ENCODE peak calls at places on chromosomes 12 and 14, in four cellular contexts. X is HepG2, E is upper lobe of left lung, B is GM23338. J is an unnamed sample. For H3K4me1, the result is how much of the 10 kb centered on the place peaks cover.

GRCh38 chr12:17928708-17929366 is 161.2 kb downstream of the RERGL start:
- DNase-seq in X (peak), E (no peak), B (peak), J (no peak)

GRCh38 chr12:73632191-73632590 is 905.4 kb upstream of the ATXN7L3B start:
- DNase-seq in X (no peak), E (no peak), B (no peak), J (no peak)

GRCh38 chr14:68502196-68502595 is 290.7 kb downstream of the ZFP36L1 start:
- DNase-seq in X (no peak), E (peak), B (no peak), J (no peak)

GRCh38 chr14:64910847-64911495 is 3.3 kb upstream of the CHURC1 start:
- DNase-seq in X (peak), E (no peak), B (peak), J (no peak)

GRCh38 chr14:91170504-91171121 is 56.7 kb downstream of the DGLUCY start:
- DNase-seq in X (no peak), E (no peak), B (no peak), J (no peak)

GRCh38 chr14:49549881-49550280 is 36.3 kb downstream of the RPS29 start:
- DNase-seq in X (no peak), E (no peak), B (peak), J (no peak)

GRCh38 chr14:74038015-74038859 is 19.1 kb downstream of the BBOF1 start:
- DNase-seq in X (peak), E (no peak), B (peak), J (no peak)

GRCh38 chr12:76199808-76200207 is 115.3 kb upstream of the NAP1L1 start:
- DNase-seq in X (no peak), E (no peak), B (no peak), J (no peak)

GRCh38 chr14:63862163-63862562 is 9.4 kb downstream of the SYNE2 start:
- DNase-seq in X (no peak), E (no peak), B (no peak), J (no peak)

GRCh38 chr14:93049295-93049694 is 66.4 kb downstream of the ITPK1 start:
- DNase-seq in X (no peak), E (no peak), B (no peak), J (no peak)

GRCh38 chr12:65879878-65880277 is 55.6 kb downstream of the HMGA2 start:
- DNase-seq in X (no peak), E (no peak), B (no peak), J (no peak)

GRCh38 chr14:68792830-68793733 is at the start of gene ZFP36L1:
- DNase-seq in X (peak), E (peak), B (peak), J (peak)

GRCh38 chr14:101101456-101102056 is 198.0 kb upstream of the RTL1 start:
- DNase-seq in X (no peak), E (no peak), B (no peak), J (no peak)

GRCh38 chr12:62683724-62684501 is 217.3 kb downstream of the MON2 start:
- DNase-seq in X (no peak), E (no peak), B (peak), J (no peak)

GRCh38 chr12:47088021-47088944 is 8.5 kb upstream of the AMIGO2 start:
- DNase-seq in X (peak), E (no peak), B (no peak), J (no peak)

GRCh38 chr12:100422646-100423045 is 51.0 kb upstream of the NR1H4 start:
- DNase-seq in X (no peak), E (no peak), B (no peak), J (no peak)

GRCh38 chr12:70758494-70758845 is 121.2 kb upstream of the PTPRB start:
- DNase-seq in X (no peak), E (no peak), B (no peak), J (no peak)

GRCh38 chr14:92686763-92687427 is 61.5 kb downstream of the LGMN start:
- DNase-seq in X (no peak), E (peak), B (peak), J (peak)

GRCh38 chr12:130333341-130333740 is 4.3 kb upstream of the PIWIL1 start:
- DNase-seq in X (no peak), E (no peak), B (no peak), J (no peak)
- TF ChIP-seq CTCF in X (no peak), E (no peak), B (no peak), J (no peak)

DNA sequence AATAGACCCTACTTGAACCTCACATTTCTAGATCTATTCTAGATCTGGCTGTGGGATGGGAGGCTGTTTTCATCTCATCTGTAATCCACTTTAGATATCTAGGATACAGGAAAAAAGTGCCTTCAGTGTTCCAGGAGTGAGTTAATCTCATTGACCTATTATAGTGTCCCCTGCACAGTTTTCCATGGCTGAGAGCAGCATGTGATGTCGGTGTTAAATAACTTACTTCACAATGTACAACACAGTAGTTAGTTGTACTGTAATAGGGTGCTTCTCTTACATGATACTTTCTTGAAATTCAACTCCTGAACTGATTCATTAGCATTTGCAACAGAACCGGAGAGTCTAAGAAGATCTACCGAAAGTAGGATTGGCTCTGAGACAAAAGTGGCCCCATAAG is 62.6 kb downstream of the TMEM117 start:
- DNase-seq in X (no peak), E (no peak), B (no peak), J (no peak)
- H3K4me1 ChIP-seq in X (under half), E (under half), B (under half), J (under half)

GRCh38 chr14:102975662-102976061 is 53.2 kb downstream of the AMN start:
- DNase-seq in X (no peak), E (peak), B (peak), J (no peak)
- TF ChIP-seq CTCF in X (no peak), E (no peak), B (peak), J (no peak)

GRCh38 chr12:104952816-104953215 is 5.3 kb downstream of the SLC41A2 start:
- DNase-seq in X (no peak), E (no peak), B (no peak), J (no peak)
- H3K4me1 ChIP-seq in X (under half), E (under half), B (under half), J (under half)

DNA sequence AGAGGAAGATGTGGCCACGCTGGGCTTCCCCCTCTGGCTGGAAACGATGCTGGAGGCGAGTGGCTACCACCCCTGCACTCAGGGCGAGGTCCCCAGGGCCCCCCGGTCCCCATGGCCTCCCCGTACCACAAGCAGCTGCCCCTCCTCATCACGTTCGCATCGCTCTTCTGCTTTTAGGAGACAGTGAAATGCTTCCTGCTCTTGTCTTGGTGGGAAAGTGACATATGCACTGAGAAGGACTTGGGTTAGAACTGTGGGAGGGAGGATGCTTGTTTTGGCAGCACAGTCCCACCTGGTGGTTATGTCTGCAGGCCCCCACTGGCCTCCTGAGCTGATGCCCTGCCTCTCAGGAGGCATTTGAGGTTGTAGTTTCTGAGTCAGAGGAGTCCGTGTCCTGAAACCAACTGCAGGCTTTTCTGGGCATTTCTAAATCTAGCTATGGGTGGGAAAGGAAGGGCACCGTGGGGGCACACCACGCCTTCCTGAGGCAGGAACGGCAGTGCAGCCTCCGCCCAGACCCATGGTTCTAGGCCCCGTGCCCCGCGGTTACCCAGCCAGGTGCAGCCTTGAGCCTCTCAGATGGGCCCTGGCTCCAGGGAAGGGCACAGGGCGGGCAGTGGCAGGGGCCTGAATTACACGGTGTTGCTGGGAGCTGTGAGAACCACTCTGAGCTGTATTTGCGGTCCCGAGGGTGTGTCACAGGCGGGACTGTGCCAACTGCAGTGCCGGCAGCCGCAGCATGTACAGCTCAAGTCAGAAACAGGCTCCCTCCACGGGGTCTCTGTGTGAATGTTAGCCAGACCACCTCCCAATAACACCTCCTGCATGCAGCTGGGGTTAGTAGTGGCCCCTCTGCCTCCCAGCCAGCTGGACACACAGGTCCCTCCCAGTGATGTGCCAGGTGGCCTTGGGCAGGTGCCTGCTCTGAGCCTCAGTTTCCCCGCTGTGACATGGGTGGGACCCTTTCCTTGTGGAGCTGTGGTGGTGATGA is 139.5 kb downstream of the ADGRD1 start:
- DNase-seq in X (no peak), E (peak), B (no peak), J (no peak)
- TF ChIP-seq CTCF in X (no peak), E (no peak), B (no peak), J (no peak)

GRCh38 chr14:99523661-99524050 is 42.4 kb downstream of the CCNK start:
- DNase-seq in X (no peak), E (no peak), B (no peak), J (no peak)

GRCh38 chr14:99522934-99523660 is 41.9 kb downstream of the CCNK start:
- DNase-seq in X (no peak), E (no peak), B (no peak), J (no peak)

GRCh38 chr14:99522025-99522401 is 40.8 kb downstream of the CCNK start:
- DNase-seq in X (no peak), E (no peak), B (no peak), J (no peak)

GRCh38 chr14:99521176-99522024 is 40.2 kb downstream of the CCNK start:
- DNase-seq in X (no peak), E (no peak), B (no peak), J (no peak)

GRCh38 chr14:99522457-99522891 is 41.3 kb downstream of the CCNK start:
- DNase-seq in X (no peak), E (no peak), B (no peak), J (no peak)
- H3K4me1 ChIP-seq in X (under half), E (half or more), B (under half), J (under half)

GRCh38 chr12:116773276-116773731 is 35.2 kb downstream of the RNFT2 start:
- DNase-seq in X (peak), E (no peak), B (peak), J (no peak)
- TF ChIP-seq CTCF in X (no peak), E (no peak), B (peak), J (no peak)

DNA sequence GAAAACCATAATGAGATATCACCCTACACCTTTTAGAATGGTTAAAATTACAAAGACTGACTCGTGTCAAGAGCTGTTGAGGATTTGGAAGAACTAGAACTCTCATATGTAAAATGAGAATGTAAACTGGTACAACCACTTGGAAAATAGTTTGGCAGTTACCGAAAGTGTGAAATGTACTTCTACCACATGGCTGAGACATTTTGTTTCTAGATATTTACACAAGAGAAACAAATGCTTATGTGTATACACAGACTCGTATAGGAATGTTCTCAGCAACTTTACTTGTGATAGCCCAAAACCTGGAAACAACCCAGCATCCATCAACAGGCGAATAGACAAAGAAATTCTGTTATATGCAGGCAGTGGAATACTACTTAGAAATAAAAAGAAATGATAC is 103.0 kb downstream of the BRMS1L start:
- DNase-seq in X (no peak), E (no peak), B (no peak), J (no peak)
- H3K4me1 ChIP-seq in X (under half), E (under half), B (under half), J (under half)

GRCh38 chr12:68305278-68305677 is 26.9 kb downstream of the MDM1 start:
- DNase-seq in X (no peak), E (no peak), B (no peak), J (no peak)

GRCh38 chr12:68310370-68310769 is 21.8 kb downstream of the MDM1 start:
- DNase-seq in X (no peak), E (no peak), B (no peak), J (no peak)

GRCh38 chr12:68303850-68304249 is 28.3 kb downstream of the MDM1 start:
- DNase-seq in X (no peak), E (no peak), B (no peak), J (no peak)

GRCh38 chr12:68304626-68305025 is 27.5 kb downstream of the MDM1 start:
- DNase-seq in X (no peak), E (no peak), B (no peak), J (no peak)

GRCh38 chr12:68306564-68306963 is 25.6 kb downstream of the MDM1 start:
- DNase-seq in X (no peak), E (no peak), B (no peak), J (no peak)
- TF ChIP-seq CTCF in X (no peak), E (no peak), B (no peak), J (no peak)

J was measured in CD8-positive, alpha-beta T cell.